ENCODE peak calls at places on chromosomes 16 and 17, in nine cellular contexts. R, L, K, M, C, X, P, B and J are unnamed samples.

GRCh38 chr17:63698381-63698885 is 1.5 kb downstream of the LIMD2 start:
- DNase-seq in X (no peak), R (no peak), M (no peak), B (no peak), C (no peak), K (no peak), P (no peak), L (peak), J (no peak)

GRCh38 chr17:17681187-17681743 is at the start of gene RAI1:
- DNase-seq in X (peak), M (peak), L (peak), B (peak), K (no peak), R (peak), P (no peak), C (peak), J (peak)

GRCh38 chr17:62690168-62690897 is 62.9 kb downstream of the MRC2 start:
- DNase-seq in K (no peak), M (no peak), B (no peak), C (no peak), X (no peak), R (no peak), P (no peak), L (no peak), J (no peak)

GRCh38 chr17:29760771-29761682 is 138.3 kb upstream of the CORO6 start:
- DNase-seq in P (peak), M (peak), R (peak), K (peak), L (peak), X (peak), B (peak), C (peak), J (peak)

GRCh38 chr16:26951950-26952349 is 114.8 kb upstream of the C16orf82 start:
- DNase-seq in L (no peak), M (no peak), R (no peak), C (no peak), X (no peak), P (no peak), B (no peak), K (no peak), J (no peak)

GRCh38 chr16:79882292-79882995 is 281.9 kb upstream of the MAF start:
- DNase-seq in C (no peak), K (no peak), P (no peak), L (no peak), X (no peak), M (no peak), R (no peak), B (no peak), J (no peak)

GRCh38 chr16:24844101-24845030 is 1.4 kb upstream of the SLC5A11 start:
- DNase-seq in M (no peak), X (peak), B (peak), R (no peak), L (peak), C (no peak), P (no peak), K (no peak), J (no peak)

GRCh38 chr16:871562-872330 is 71.2 kb upstream of the GNG13 start:
- DNase-seq in L (no peak), K (no peak), B (no peak), P (no peak), M (no peak), X (no peak), R (no peak), C (no peak), J (no peak)

GRCh38 chr17:27893834-27894503 is 804 bp upstream of the LYRM9 start:
- DNase-seq in R (no peak), X (peak), M (no peak), C (no peak), P (no peak), K (no peak), L (no peak), B (no peak), J (no peak)

GRCh38 chr16:85306071-85306792 is 194.0 kb upstream of the CIBAR2 start:
- DNase-seq in K (no peak), X (peak), L (peak), P (peak), R (peak), M (peak), C (peak), B (peak), J (no peak)

GRCh38 chr16:424623-425081 is 797 bp upstream of the RAB11FIP3 start:
- DNase-seq in K (no peak), B (peak), P (no peak), R (no peak), L (peak), X (peak), M (peak), C (peak), J (no peak)

GRCh38 chr17:83104577-83105505 is 25.4 kb downstream of the METRNL start:
- DNase-seq in C (no peak), R (no peak), P (no peak), L (no peak), K (no peak), X (no peak), B (no peak), M (peak), J (no peak)

GRCh38 chr17:1173456-1174370 is 6.1 kb downstream of the ABR start:
- DNase-seq in C (no peak), M (no peak), L (no peak), R (no peak), X (no peak), K (no peak), B (no peak), P (no peak), J (no peak)

GRCh38 chr16:11016993-11017392 is 72.6 kb downstream of the CLEC16A start:
- DNase-seq in L (peak), B (peak), K (peak), X (peak), M (peak), R (peak), C (no peak), P (no peak), J (no peak)

GRCh38 chr17:78977992-78978973 is 1.4 kb downstream of the LGALS3BP start:
- DNase-seq in R (no peak), M (no peak), K (no peak), X (no peak), C (no peak), P (no peak), B (no peak), L (peak), J (no peak)
- TF ChIP-seq CTCF in R (no peak), M (no peak), K (no peak), X (no peak), C (no peak), P (no peak), B (no peak), L (no peak), J (no peak)

GRCh38 chr17:74118504-74118903 is 85.0 kb upstream of the RPL38 start:
- DNase-seq in K (no peak), L (no peak), R (no peak), X (peak), M (no peak), B (no peak), C (no peak), P (no peak), J (no peak)
- TF ChIP-seq CTCF in K (no peak), L (no peak), R (no peak), X (no peak), M (no peak), B (no peak), C (no peak), P (no peak), J (no peak)

DNA sequence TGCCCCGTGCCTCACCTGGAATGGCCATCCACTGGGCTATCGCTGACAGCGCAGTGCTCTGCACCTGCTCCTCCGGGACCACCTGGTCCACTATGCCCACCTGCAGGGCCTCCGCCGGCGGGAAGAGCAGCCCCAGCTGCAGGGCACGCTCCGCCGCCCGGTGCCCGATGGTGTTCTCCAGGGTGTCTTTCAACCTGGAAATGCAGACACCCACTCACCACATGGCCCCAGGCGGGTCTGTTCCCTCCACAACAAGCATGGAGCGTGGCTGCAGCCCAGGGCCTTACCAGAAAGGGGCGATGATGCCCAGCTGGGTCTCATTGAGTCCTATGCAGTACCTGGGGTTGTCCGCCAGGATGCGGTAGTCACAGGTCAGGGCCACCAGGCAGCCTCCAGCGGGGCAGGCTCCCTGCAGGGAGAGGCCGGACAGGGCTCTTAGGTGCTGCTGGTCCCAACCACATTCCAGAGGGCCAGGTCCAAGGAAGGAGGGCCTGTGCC is 6.8 kb downstream of the DNASE1L2 start:
- DNase-seq in P (no peak), B (no peak), C (no peak), K (no peak), X (no peak), R (no peak), M (no peak), L (no peak), J (no peak)
- TF ChIP-seq CTCF in P (no peak), B (no peak), C (no peak), K (no peak), X (no peak), R (no peak), M (no peak), L (no peak), J (no peak)

DNA sequence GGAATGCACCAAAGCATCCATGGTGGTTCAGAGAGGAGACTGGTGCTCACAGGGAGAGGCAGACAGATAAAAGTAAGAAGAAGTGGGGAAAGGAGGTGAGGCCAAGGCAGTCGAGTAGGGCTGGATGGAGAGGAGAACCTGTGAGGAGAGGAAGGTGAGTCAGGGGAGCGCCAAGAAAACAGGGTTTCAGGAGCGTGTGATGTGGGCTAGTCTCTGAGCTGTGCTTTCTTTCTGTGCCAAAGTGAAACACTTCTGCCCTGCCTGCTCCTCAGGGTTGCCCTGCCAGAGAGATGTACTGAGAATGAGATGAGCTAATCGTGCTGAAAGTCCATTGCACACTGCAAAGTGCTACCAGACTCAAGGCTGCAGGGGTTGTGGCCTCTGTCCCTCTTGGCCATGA is 310.7 kb upstream of the CCL2 start:
- DNase-seq in L (no peak), R (no peak), B (no peak), M (no peak), K (no peak), X (no peak), P (no peak), C (no peak), J (no peak)
- TF ChIP-seq CTCF in L (no peak), R (no peak), B (no peak), M (no peak), K (no peak), X (no peak), P (no peak), C (no peak), J (no peak)

GRCh38 chr17:81556175-81556691 is 4.1 kb upstream of the FAAP100 start:
- DNase-seq in M (no peak), B (peak), C (no peak), K (no peak), L (no peak), X (no peak), R (no peak), P (no peak), J (no peak)

GRCh38 chr17:81558115-81558468 is 5.9 kb upstream of the FAAP100 start:
- DNase-seq in L (no peak), C (no peak), K (no peak), P (no peak), X (no peak), R (no peak), B (no peak), M (no peak), J (no peak)

GRCh38 chr17:81558941-81559806 is 7.0 kb upstream of the FAAP100 start:
- DNase-seq in K (no peak), C (no peak), X (no peak), M (no peak), R (no peak), B (no peak), L (no peak), P (no peak), J (no peak)

GRCh38 chr17:81556863-81557262 is 4.7 kb upstream of the FAAP100 start:
- DNase-seq in K (no peak), M (no peak), B (no peak), X (no peak), C (no peak), R (no peak), P (no peak), L (no peak), J (no peak)

DNA sequence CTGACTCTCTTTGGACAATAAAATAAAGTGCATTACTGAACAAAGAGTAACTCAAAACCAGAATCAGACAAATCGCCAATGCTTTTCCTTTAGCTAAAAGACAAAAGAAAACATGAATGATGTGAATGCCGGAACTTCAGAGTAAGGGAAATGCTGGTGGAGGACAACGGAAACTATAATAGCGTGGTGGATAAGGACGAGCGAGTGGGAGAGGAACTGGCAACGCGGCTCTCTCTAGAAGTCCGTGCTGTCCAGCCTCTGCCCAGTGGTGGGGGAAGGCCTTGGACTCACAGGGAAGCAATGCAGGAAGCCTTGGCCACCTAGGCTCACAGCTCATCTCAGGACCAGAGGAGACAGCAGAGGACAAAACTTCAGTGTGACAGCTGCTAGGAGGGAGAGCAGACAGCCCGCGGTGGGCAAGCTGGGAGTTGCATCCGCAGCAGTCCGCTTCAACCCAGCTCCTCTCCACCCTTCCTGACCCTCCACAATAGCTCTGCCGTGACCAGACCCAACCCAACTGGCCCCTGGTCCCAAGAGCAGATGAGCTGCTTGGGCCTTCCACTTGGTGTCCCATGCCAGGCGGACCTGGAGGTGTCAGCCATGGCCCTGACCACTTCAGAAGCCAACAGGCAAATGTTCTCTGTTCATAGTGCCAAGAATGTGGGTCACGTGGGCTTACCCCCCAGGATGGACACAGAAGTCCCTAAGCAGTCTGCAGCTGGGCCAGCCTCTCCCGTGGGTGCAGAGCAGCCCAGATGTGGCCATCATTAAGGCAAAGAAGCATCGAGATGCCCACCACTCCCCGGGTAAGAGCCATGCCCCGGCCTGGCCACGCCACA is 5.3 kb upstream of the FAAP100 start:
- DNase-seq in K (no peak), M (no peak), R (no peak), C (no peak), P (no peak), B (no peak), L (no peak), X (no peak), J (no peak)
- TF ChIP-seq CTCF in K (no peak), M (no peak), R (no peak), C (no peak), P (no peak), B (no peak), L (no peak), X (no peak), J (no peak)

GRCh38 chr17:10629706-10630105 is 27.4 kb downstream of the MYH3 start:
- DNase-seq in C (no peak), X (no peak), K (no peak), P (no peak), B (no peak), L (no peak), M (no peak), R (no peak), J (no peak)

GRCh38 chr17:10626378-10626777 is 30.7 kb downstream of the MYH3 start:
- DNase-seq in M (no peak), P (no peak), B (no peak), L (no peak), R (no peak), C (no peak), K (no peak), X (no peak), J (no peak)

GRCh38 chr17:10631701-10632100 is 25.4 kb downstream of the MYH3 start:
- DNase-seq in R (no peak), L (no peak), P (no peak), X (no peak), B (no peak), K (no peak), C (no peak), M (no peak), J (no peak)

GRCh38 chr17:10631048-10631700 is 25.9 kb downstream of the MYH3 start:
- DNase-seq in K (no peak), X (no peak), M (peak), R (no peak), B (no peak), C (no peak), P (no peak), L (no peak), J (no peak)

DNA sequence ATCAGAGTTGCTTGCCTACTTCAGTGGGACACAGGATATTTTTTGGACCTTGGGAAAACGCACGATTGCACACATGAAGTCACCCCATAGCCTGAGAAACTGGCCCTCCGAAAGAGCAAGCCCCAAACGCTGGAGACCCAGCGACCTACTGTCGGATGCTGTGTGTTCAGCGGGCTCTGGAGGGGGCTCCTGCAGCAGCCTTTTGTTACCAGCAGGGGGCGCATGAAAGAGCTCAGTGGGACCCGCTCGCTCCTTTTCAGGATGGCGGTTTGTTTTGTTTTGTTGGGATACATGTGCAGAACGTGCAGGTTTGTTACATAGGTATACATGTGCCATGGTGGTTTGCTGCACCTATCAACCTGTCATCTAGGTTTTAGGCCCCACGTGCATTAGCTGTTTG is 28.4 kb downstream of the MYH3 start:
- DNase-seq in C (no peak), X (no peak), B (no peak), R (no peak), K (no peak), M (no peak), P (no peak), L (no peak), J (no peak)
- TF ChIP-seq CTCF in C (peak), X (no peak), B (peak), R (no peak), K (peak), M (no peak), P (peak), L (no peak), J (peak)

DNA sequence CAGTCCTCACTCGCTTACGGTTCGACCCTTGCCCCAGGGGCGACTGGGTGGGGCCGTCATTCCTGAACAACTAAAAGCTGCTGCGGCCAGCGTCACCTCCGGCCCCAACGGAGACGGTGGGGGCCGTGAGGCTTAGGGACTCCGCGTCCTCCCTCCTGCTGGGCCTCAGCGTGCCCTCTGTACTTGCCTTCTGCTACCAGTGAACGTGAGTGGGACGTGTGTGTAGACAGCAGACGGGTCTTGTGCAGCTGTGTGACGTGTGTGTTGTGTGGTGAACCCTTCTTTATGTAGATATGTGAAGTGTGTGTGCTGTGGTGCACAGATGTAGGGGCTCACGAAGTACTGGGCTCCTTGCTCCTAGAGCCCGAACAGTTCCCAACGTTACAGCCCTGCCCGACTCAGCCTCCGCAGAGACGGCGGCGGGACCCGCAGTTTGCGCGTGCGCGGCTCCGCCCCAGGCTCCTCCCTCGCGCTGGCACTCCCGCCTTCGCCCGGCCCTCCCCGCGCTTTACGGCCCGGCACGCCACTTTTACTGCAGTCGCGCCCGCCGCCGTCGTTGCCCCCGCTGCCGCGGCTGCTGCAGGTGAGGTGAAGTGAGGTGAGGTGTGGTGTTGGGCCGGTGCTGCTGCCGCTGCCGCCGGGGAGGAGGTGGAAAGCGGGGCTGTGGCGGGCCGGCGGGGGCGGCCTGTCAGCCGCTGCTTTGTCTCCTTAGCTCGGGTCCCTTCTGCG is at the start of gene PHAF1:
- DNase-seq in L (peak), X (peak), R (peak), M (peak), C (peak), K (peak), B (peak), P (peak), J (peak)
- TF ChIP-seq CTCF in L (no peak), X (no peak), R (no peak), M (no peak), C (no peak), K (no peak), B (no peak), P (no peak), J (no peak)

GRCh38 chr17:7716901-7717755 is at the start of gene DNAH2:
- DNase-seq in K (peak), X (peak), B (peak), C (peak), P (no peak), R (peak), L (peak), M (peak), J (peak)
- TF ChIP-seq CTCF in K (peak), X (no peak), B (peak), C (peak), P (peak), R (peak), L (no peak), M (peak), J (peak)

GRCh38 chr17:7327501-7327900 is 1.6 kb downstream of the NEURL4 start:
- DNase-seq in L (no peak), C (no peak), P (no peak), X (no peak), B (no peak), K (no peak), M (no peak), R (no peak), J (no peak)

GRCh38 chr17:7328009-7328408 is 1.1 kb downstream of the NEURL4 start:
- DNase-seq in M (no peak), X (no peak), K (no peak), P (no peak), R (no peak), L (no peak), C (no peak), B (no peak), J (no peak)

GRCh38 chr17:7330099-7331015 is 1.2 kb upstream of the NEURL4 start:
- DNase-seq in L (peak), X (peak), B (peak), M (peak), K (no peak), R (peak), P (no peak), C (peak), J (no peak)

GRCh38 chr17:7329360-7330098 is 394 bp upstream of the NEURL4 start:
- DNase-seq in B (peak), M (peak), X (peak), L (peak), R (peak), K (peak), P (peak), C (peak), J (peak)

DNA sequence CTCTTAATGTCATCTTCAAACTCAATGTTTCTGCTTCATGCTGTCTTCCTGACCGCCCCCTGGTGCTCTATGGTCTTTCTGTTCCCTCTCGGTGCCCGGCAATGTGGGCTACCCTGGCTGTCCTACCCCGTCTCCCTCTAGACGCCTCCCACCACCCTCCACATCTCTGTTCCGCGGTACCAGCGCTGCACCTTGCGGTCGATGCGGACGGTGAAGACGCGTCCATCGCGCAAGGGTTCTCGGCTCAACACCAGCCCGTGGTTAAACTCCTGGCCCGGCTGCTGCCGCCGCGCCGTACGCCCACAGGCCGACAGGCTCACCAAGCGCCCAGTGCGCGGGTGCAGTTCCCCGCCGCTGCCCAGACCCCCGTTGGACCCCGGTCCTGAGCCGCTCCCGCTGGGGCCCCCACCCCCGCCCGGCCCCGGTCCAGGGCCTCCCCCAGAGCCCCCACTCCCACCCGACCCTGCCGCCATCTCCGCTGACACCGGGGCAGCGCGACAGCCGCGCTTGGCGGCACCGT is at the start of gene NEURL4:
- DNase-seq in K (no peak), M (peak), B (no peak), R (no peak), X (no peak), L (no peak), P (no peak), C (no peak), J (no peak)
- TF ChIP-seq CTCF in K (peak), M (no peak), B (peak), R (no peak), X (no peak), L (no peak), P (no peak), C (no peak), J (no peak)